ENCODE peak calls at places on chromosomes 1 and 21, in nine cellular contexts. R is PC-3; E is CD8-positive, alpha-beta T cell; V is mesothelial cell of epicardium; U is B cell; S is progenitor cell of endocrine pancreas; K is AG09319; D is neural progenitor cell; Z is breast epithelium. O is an unnamed sample.

GRCh38 chr1:10074059-10074854 is 41.5 kb downstream of the UBE4B start:
- DNase-seq in R (peak; percentile 87), E (no peak), V (no peak), U (no peak), S (no peak), K (peak; percentile 83), D (no peak), Z (no peak), O (no peak)

GRCh38 chr21:33968998-33969353 is 53.4 kb upstream of the ATP5PO start:
- DNase-seq in R (no peak), E (no peak), V (no peak), U (no peak), S (no peak), K (no peak), D (no peak), Z (no peak), O (no peak)

GRCh38 chr1:157170677-157171515 is 32.7 kb upstream of the ETV3 start:
- DNase-seq in R (peak; percentile 69), E (no peak), V (no peak), U (peak; percentile 45), S (no peak), K (no peak), D (peak; percentile 73), Z (no peak), O (peak; percentile 69)

GRCh38 chr1:103945774-103946173 is 196.1 kb downstream of the AMY1C start:
- DNase-seq in R (no peak), E (no peak), V (no peak), U (no peak), S (no peak), K (no peak), D (no peak), Z (no peak), O (no peak)

GRCh38 chr1:237562247-237562823 is 328.4 kb downstream of the ZP4 start:
- DNase-seq in R (peak; percentile 84), E (no peak), V (no peak), U (peak; percentile 39), S (no peak), K (peak; percentile 11), D (peak; percentile 90), Z (no peak), O (peak; percentile 10)

GRCh38 chr1:226723640-226724532 is 15.2 kb downstream of the ITPKB start:
- DNase-seq in R (peak; percentile 56), E (no peak), V (no peak), U (no peak), S (no peak), K (no peak), D (peak; percentile 77), Z (no peak), O (peak; percentile 31)

GRCh38 chr1:29470087-29470787 is 233.9 kb downstream of the PTPRU start:
- DNase-seq in R (no peak), E (no peak), V (no peak), U (no peak), S (no peak), K (no peak), D (no peak), Z (no peak), O (no peak)

GRCh38 chr1:160171352-160171751 is 19.0 kb upstream of the CASQ1 start:
- DNase-seq in R (peak; percentile 27), E (no peak), V (no peak), U (no peak), S (no peak), K (no peak), D (no peak), Z (no peak), O (no peak)

GRCh38 chr1:187338762-187339412 is 510.1 kb downstream of the PLA2G4A start:
- DNase-seq in R (no peak), E (no peak), V (no peak), U (no peak), S (no peak), K (no peak), D (no peak), Z (no peak), O (no peak)

DNA sequence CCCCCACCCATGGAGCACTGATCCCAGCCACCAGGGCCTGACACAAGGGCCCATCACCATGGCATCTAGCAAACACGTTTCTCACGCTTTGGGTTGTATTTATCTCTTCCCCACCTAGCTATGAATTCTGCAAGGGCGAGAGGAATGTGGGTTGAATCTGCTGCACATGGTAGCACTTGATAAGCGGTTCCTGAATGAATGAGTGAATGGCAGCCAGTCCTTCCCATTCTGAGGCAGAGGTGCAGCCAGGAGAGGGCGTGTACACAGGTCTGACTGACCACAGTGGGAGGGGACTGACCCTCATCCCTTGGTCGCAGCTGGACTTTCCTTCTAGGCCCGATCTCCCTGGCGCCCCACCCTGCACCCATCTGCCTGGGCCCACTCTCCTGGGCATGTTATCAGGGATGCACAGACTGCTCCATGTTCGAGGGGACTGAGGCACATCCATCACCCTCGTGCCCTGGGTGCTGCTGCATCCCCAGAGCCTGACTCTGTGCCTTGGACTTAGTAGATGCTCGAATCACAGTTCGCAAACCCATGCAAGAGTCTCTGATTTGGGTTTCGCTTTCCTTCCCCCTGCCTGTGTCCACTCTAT is 1.0 kb downstream of the RD3 start:
- DNase-seq in R (no peak), E (no peak), V (no peak), U (no peak), S (no peak), K (no peak), D (no peak), Z (no peak), O (no peak)
- TF ChIP-seq CTCF in R (no peak), E (no peak), V (no peak), U (no peak), S (no peak), K (no peak), D (no peak), Z (no peak), O (no peak)

DNA sequence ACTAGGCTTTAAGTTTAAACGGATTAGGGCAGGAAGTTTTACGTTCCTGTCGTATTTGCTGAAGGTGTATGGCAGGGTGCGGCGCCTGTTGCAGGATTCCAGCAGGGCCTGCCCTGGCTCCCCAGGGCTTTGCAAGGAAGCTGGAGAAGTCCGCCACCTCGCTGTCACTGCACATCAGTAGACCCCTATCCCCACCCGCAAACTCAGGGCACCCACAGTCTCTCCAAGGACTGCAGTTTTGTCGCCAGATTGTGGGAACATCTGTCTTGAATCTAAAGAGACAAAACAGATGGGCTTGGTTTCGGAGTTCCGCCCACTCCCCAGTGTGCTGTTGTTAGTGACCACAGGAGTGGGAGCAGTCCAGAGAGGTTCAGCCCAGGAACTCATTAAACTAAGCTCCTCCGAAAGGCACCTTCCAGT is 110.9 kb downstream of the CDC7 start:
- DNase-seq in R (peak; percentile 72), E (no peak), V (no peak), U (no peak), S (peak; percentile 12), K (no peak), D (peak; percentile 73), Z (no peak), O (no peak)
- TF ChIP-seq CTCF in R (no peak), E (no peak), V (no peak), U (no peak), S (no peak), K (no peak), D (no peak), Z (no peak), O (no peak)

GRCh38 chr1:84122780-84123382 is 21.2 kb upstream of the PRKACB start:
- DNase-seq in R (peak; percentile 79), E (peak; percentile 15), V (no peak), U (peak; percentile 54), S (no peak), K (no peak), D (peak; percentile 56), Z (no peak), O (peak; percentile 11)
- TF ChIP-seq CTCF in R (peak; percentile 90), E (peak; percentile 90), V (peak; percentile 35), U (peak; percentile 78), S (peak; percentile 65), K (peak; percentile 75), D (peak; percentile 69), Z (peak; percentile 51), O (peak; percentile 79)

GRCh38 chr1:178361847-178362246 is 134.9 kb downstream of the CLEC20A start:
- DNase-seq in R (peak; percentile 10), E (no peak), V (no peak), U (no peak), S (no peak), K (no peak), D (no peak), Z (no peak), O (no peak)
- TF ChIP-seq CTCF in R (no peak), E (no peak), V (no peak), U (no peak), S (no peak), K (no peak), D (no peak), Z (no peak), O (no peak)

O was measured in neural crest cell.